ENCODE peak calls at places on chromosomes 12 and 14, in seven cellular contexts. Z is left ventricle myocardium inferior, I is mesenchymal stem cell, J is adipocyte, R is GM23248, D is HCT116, G is pancreas. W is an unnamed sample. For H3K4me1, the result is how much of the 10 kb centered on the place peaks cover.

GRCh38 chr14:88791629-88792571 is 853 bp downstream of the EML5 start:
- DNase-seq in G (peak), Z (no peak), D (no peak), J (peak), I (no peak), R (peak), W (no peak)

GRCh38 chr12:44626883-44627282 is 249.2 kb downstream of the NELL2 start:
- DNase-seq in G (no peak), J (no peak), D (no peak), R (no peak), I (no peak), Z (no peak), W (no peak)

GRCh38 chr14:70018713-70019201 is 139.5 kb downstream of the SMOC1 start:
- DNase-seq in D (no peak), G (no peak), R (peak), J (peak), Z (peak), I (peak), W (no peak)

GRCh38 chr12:108939594-108939993 is 59.7 kb downstream of the DAO start:
- DNase-seq in D (peak), Z (no peak), I (peak), G (no peak), J (no peak), R (peak), W (no peak)

GRCh38 chr12:111129149-111129548 is 208.8 kb upstream of the MYL2 start:
- DNase-seq in J (no peak), G (no peak), Z (no peak), I (no peak), R (no peak), D (no peak), W (no peak)

GRCh38 chr12:47102845-47103666 is 23.3 kb upstream of the AMIGO2 start:
- DNase-seq in I (peak), J (no peak), G (no peak), R (peak), Z (no peak), D (no peak), W (no peak)

GRCh38 chr12:21946983-21947382 is 5.8 kb upstream of the ABCC9 start:
- DNase-seq in I (no peak), J (no peak), G (no peak), R (peak), Z (no peak), D (no peak), W (no peak)

GRCh38 chr12:15984963-15985362 is 73.8 kb downstream of the DERA start:
- DNase-seq in G (no peak), Z (no peak), I (no peak), J (no peak), R (no peak), D (no peak), W (no peak)

GRCh38 chr14:68726093-68726695 is 66.7 kb downstream of the ZFP36L1 start:
- DNase-seq in D (no peak), Z (no peak), R (no peak), G (no peak), J (no peak), I (no peak), W (no peak)

GRCh38 chr12:90585640-90586304 is 369.2 kb downstream of the CCER1 start:
- DNase-seq in D (no peak), R (no peak), I (no peak), Z (no peak), G (no peak), J (no peak), W (no peak)

GRCh38 chr12:11705010-11705409 is 55.5 kb downstream of the ETV6 start:
- DNase-seq in Z (no peak), R (peak), D (no peak), G (no peak), J (peak), I (peak), W (peak)

GRCh38 chr12:11704094-11704493 is 54.6 kb downstream of the ETV6 start:
- DNase-seq in D (no peak), G (no peak), R (no peak), I (no peak), Z (no peak), J (no peak), W (no peak)

GRCh38 chr12:11709513-11709912 is 60.0 kb downstream of the ETV6 start:
- DNase-seq in J (no peak), D (no peak), G (no peak), I (no peak), R (no peak), Z (no peak), W (no peak)

GRCh38 chr12:11707535-11707934 is 58.1 kb downstream of the ETV6 start:
- DNase-seq in Z (peak), I (peak), R (no peak), D (no peak), G (peak), J (no peak), W (no peak)

DNA sequence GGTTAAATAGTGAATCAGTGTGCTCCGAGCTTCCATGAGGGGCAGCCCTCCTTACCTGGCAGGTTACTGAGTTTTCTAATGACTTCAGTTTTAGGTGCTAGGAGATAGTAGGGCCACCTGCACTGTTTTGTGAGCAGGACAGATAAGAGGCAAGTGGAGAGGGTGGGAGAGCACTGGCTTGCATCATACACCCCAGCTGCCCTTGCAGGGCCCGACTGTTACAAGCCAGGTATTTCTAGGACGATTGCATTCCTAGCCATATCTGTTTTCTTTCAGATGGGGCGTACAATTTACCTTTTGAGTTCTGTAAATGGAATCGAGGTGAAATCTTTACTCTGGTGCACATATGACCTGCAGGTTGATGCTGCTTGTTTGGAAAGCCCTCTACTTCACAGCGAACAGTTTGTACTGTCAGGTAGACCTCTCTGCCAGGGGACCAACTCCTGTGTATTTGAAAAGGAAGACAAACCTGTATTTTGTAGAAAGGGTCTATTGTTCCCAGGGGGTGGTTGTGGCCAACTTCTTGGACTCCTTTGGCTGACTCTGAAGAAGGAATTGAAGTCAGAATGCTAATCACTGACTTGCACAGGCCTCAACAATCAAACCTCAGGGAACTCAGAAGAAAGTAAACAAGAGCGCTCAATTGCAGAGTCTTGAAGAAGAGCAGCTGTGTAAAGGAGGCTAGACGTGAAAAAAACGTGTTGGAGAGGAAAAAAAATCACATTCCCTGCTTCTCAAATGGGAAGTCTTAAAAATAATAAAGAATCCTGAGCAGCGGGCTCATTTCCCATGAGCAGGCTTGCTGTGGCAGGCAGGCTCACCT is 57.2 kb downstream of the ETV6 start:
- DNase-seq in I (peak), G (no peak), D (no peak), Z (no peak), R (no peak), J (no peak), W (no peak)
- H3K4me1 ChIP-seq in I (under half), G (under half), D (under half), Z (half or more), R (under half), J (under half), W (under half)

GRCh38 chr12:122977153-122977552 is 2.1 kb downstream of the OGFOD2 start:
- DNase-seq in I (no peak), G (no peak), R (no peak), J (no peak), D (no peak), Z (no peak), W (no peak)

GRCh38 chr12:122976648-122976975 is 1.6 kb downstream of the OGFOD2 start:
- DNase-seq in G (peak), I (no peak), J (no peak), Z (no peak), D (no peak), R (no peak), W (no peak)

GRCh38 chr12:122975790-122976647 is 975 bp downstream of the OGFOD2 start:
- DNase-seq in G (no peak), R (peak), Z (no peak), J (peak), I (peak), D (no peak), W (no peak)

GRCh38 chr12:122974274-122974891 is 661 bp upstream of the OGFOD2 start:
- DNase-seq in J (peak), Z (peak), D (peak), G (peak), R (peak), I (peak), W (peak)

GRCh38 chr12:122974892-122975789 is at the start of gene OGFOD2:
- DNase-seq in Z (peak), G (peak), D (peak), I (peak), J (peak), R (peak), W (peak)
- H3K4me1 ChIP-seq in Z (half or more), G (under half), D (under half), I (under half), J (under half), R (under half), W (half or more)

DNA sequence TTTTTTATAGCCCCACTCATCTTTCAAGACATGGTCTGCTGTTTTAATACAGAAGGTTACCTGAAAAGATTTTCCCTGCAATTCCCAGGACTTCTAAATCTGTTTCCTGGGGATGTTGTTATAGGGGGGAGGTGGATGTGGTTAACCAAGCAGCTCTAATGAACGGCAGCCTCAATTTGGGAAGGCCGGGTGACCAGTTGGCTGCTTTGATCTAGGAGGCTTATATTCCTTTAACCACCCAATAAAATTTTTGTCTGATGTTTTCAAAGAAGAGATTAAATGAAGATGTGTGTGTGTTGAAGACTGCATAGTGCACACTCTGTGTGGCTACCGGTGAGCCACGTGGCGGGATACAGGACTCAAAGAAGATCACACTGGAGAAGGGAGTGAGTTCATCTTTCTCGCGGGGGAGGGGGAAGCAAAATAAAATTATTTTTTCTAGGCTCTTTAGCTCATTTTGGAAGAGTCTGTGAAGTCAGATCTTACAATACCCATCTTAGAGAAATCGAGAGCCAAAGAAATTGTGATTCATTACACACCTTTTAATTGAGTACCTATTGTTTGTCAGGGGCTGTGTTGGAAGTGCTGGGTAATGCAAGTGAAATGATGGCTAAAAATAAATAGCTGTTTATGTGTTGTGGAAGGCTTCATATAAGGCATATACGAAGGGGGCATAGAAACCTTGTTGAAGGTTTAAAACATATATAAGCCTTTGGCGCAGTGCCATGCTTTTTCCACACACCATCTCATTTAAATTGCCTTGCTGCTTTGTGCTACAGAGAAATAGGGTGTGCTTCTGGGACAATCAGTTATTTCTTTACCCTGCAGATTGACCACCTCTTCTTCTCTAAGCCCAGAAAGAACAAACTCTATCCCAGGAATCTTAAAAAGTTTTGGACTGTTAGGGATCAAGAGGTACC is 18.5 kb downstream of the ELK3 start:
- DNase-seq in R (no peak), J (no peak), I (no peak), D (no peak), Z (no peak), G (no peak), W (peak)
- H3K4me1 ChIP-seq in R (under half), J (under half), I (under half), D (under half), Z (half or more), G (under half), W (under half)

GRCh38 chr14:96564389-96564788 is 62.2 kb downstream of the PAPOLA start:
- DNase-seq in Z (no peak), I (no peak), D (no peak), J (no peak), R (peak), G (no peak), W (no peak)
- H3K4me1 ChIP-seq in Z (under half), I (under half), D (under half), J (under half), R (under half), G (under half), W (under half)

GRCh38 chr12:113837059-113837458 is 129.1 kb downstream of the RBM19 start:
- DNase-seq in I (no peak), D (no peak), J (no peak), G (no peak), R (peak), Z (no peak), W (no peak)
- H3K4me1 ChIP-seq in I (under half), D (under half), J (under half), G (under half), R (under half), Z (under half), W (under half)

GRCh38 chr12:96807741-96808140 is 99.3 kb upstream of the NEDD1 start:
- DNase-seq in Z (no peak), I (no peak), J (no peak), G (no peak), D (no peak), R (no peak), W (no peak)
- H3K4me1 ChIP-seq in Z (under half), I (under half), J (under half), G (under half), D (under half), R (under half), W (under half)

W was measured in right atrium auricular region.